ENCODE peak calls at places on chromosome 6, in four cellular contexts. One of them, this sample, is unnamed.

GRCh38 chr6:117890172-117890571 is 16.9 kb upstream of the SLC35F1 start:
- DNase-seq in AG04450: no peak
- DNase-seq in body of pancreas: no peak
- DNase-seq in colonic mucosa: no peak
- DNase-seq in this sample: no peak

GRCh38 chr6:70846207-70846835 is 110.5 kb downstream of the B3GAT2 start:
- DNase-seq in AG04450: no peak
- DNase-seq in body of pancreas: no peak
- DNase-seq in colonic mucosa: no peak
- DNase-seq in this sample: no peak

GRCh38 chr6:97449437-97449966 is 166.5 kb upstream of the MMS22L start:
- DNase-seq in AG04450: no peak
- DNase-seq in body of pancreas: no peak
- DNase-seq in colonic mucosa: no peak
- DNase-seq in this sample: no peak

GRCh38 chr6:158285321-158285960 is 26.8 kb upstream of the TULP4 start:
- DNase-seq in AG04450: no peak
- DNase-seq in body of pancreas: no peak
- DNase-seq in colonic mucosa: no peak
- DNase-seq in this sample: no peak

GRCh38 chr6:87396595-87397392 is 11.0 kb upstream of the CFAP206 start:
- DNase-seq in AG04450: no peak
- DNase-seq in body of pancreas: no peak
- DNase-seq in colonic mucosa: no peak
- DNase-seq in this sample: no peak

GRCh38 chr6:157755032-157755751 is 67.9 kb upstream of the SNX9 start:
- DNase-seq in AG04450: no peak
- DNase-seq in body of pancreas: no peak
- DNase-seq in colonic mucosa: no peak
- DNase-seq in this sample: no peak

GRCh38 chr6:34527751-34528670 is 28.1 kb downstream of the SPDEF start:
- DNase-seq in AG04450: no peak
- DNase-seq in body of pancreas: no peak
- DNase-seq in colonic mucosa: no peak
- DNase-seq in this sample: no peak

GRCh38 chr6:163725008-163725941 is 310.8 kb downstream of the QKI start:
- DNase-seq in AG04450: no peak
- DNase-seq in body of pancreas: no peak
- DNase-seq in colonic mucosa: no peak
- DNase-seq in this sample: no peak

GRCh38 chr6:41713161-41713649 is 22.2 kb downstream of the TFEB start:
- DNase-seq in AG04450: no peak
- DNase-seq in body of pancreas: peak; percentile 72
- DNase-seq in colonic mucosa: no peak
- DNase-seq in this sample: no peak

GRCh38 chr6:150418825-150419594 is 50.2 kb downstream of the IYD start:
- DNase-seq in AG04450: no peak
- DNase-seq in body of pancreas: peak; percentile 72
- DNase-seq in colonic mucosa: peak; percentile 75
- DNase-seq in this sample: no peak

GRCh38 chr6:23003671-23004598 is 434.6 kb downstream of the HDGFL1 start:
- DNase-seq in AG04450: peak; percentile 16
- DNase-seq in body of pancreas: no peak
- DNase-seq in colonic mucosa: no peak
- DNase-seq in this sample: peak; percentile 64

GRCh38 chr6:21603516-21603952 is 10.0 kb downstream of the SOX4 start:
- DNase-seq in AG04450: no peak
- DNase-seq in body of pancreas: no peak
- DNase-seq in colonic mucosa: no peak
- DNase-seq in this sample: no peak

GRCh38 chr6:34592208-34592952 is 36.3 kb upstream of the SPDEF start:
- DNase-seq in AG04450: no peak
- DNase-seq in body of pancreas: no peak
- DNase-seq in colonic mucosa: no peak
- DNase-seq in this sample: no peak

GRCh38 chr6:139839506-139840156 is 465.2 kb upstream of the CITED2 start:
- DNase-seq in AG04450: no peak
- DNase-seq in body of pancreas: no peak
- DNase-seq in colonic mucosa: no peak
- DNase-seq in this sample: no peak

GRCh38 chr6:10409160-10409765 is 5.6 kb downstream of the TFAP2A start:
- DNase-seq in AG04450: no peak
- DNase-seq in body of pancreas: no peak
- DNase-seq in colonic mucosa: no peak
- DNase-seq in this sample: no peak

GRCh38 chr6:25054469-25054868 is 118.7 kb upstream of the RIPOR2 start:
- DNase-seq in AG04450: peak; percentile 51
- DNase-seq in body of pancreas: no peak
- DNase-seq in colonic mucosa: no peak
- DNase-seq in this sample: no peak

GRCh38 chr6:136655251-136656014 is 105.2 kb upstream of the MAP7 start:
- DNase-seq in AG04450: no peak
- DNase-seq in body of pancreas: no peak
- DNase-seq in colonic mucosa: no peak
- DNase-seq in this sample: no peak

GRCh38 chr6:169236545-169236944 is 17.1 kb downstream of the THBS2 start:
- DNase-seq in AG04450: no peak
- DNase-seq in body of pancreas: no peak
- DNase-seq in colonic mucosa: no peak
- DNase-seq in this sample: no peak

GRCh38 chr6:39855356-39855995 is 63.3 kb downstream of the DAAM2 start:
- DNase-seq in AG04450: no peak
- DNase-seq in body of pancreas: no peak
- DNase-seq in colonic mucosa: no peak
- DNase-seq in this sample: no peak

GRCh38 chr6:108588586-108588985 is 27.9 kb downstream of the FOXO3 start:
- DNase-seq in AG04450: no peak
- DNase-seq in body of pancreas: no peak
- DNase-seq in colonic mucosa: peak; percentile 35
- DNase-seq in this sample: no peak

GRCh38 chr6:72950114-72950860 is 275.0 kb downstream of the KHDC1L start:
- DNase-seq in AG04450: peak; percentile 59
- DNase-seq in body of pancreas: no peak
- DNase-seq in colonic mucosa: no peak
- DNase-seq in this sample: no peak

GRCh38 chr6:33621396-33622388 is 570 bp downstream of the ITPR3 start:
- DNase-seq in AG04450: no peak
- DNase-seq in body of pancreas: peak; percentile 39
- DNase-seq in colonic mucosa: peak; percentile 68
- DNase-seq in this sample: no peak

GRCh38 chr6:170131351-170131750 is 159.5 kb downstream of the DLL1 start:
- DNase-seq in AG04450: no peak
- DNase-seq in body of pancreas: no peak
- DNase-seq in colonic mucosa: no peak
- DNase-seq in this sample: no peak

GRCh38 chr6:5260111-5260620 is 584 bp downstream of the LYRM4 start:
- DNase-seq in AG04450: no peak
- DNase-seq in body of pancreas: peak; percentile 62
- DNase-seq in colonic mucosa: peak; percentile 73
- DNase-seq in this sample: no peak

GRCh38 chr6:127022297-127022696 is 96.2 kb upstream of the RSPO3 start:
- DNase-seq in AG04450: no peak
- DNase-seq in body of pancreas: peak; percentile 18
- DNase-seq in colonic mucosa: peak; percentile 67
- DNase-seq in this sample: no peak

GRCh38 chr6:113586413-113586812 is 270.7 kb upstream of the MARCKS start:
- DNase-seq in AG04450: no peak
- DNase-seq in body of pancreas: no peak
- DNase-seq in colonic mucosa: no peak
- DNase-seq in this sample: no peak

GRCh38 chr6:5989141-5989723 is 17.5 kb downstream of the NRN1 start:
- DNase-seq in AG04450: no peak
- DNase-seq in body of pancreas: no peak
- DNase-seq in colonic mucosa: peak; percentile 24
- DNase-seq in this sample: peak; percentile 74

GRCh38 chr6:93418448-93419303 is 683 bp downstream of the EPHA7 start:
- DNase-seq in AG04450: no peak
- DNase-seq in body of pancreas: peak; percentile 14
- DNase-seq in colonic mucosa: peak; percentile 21
- DNase-seq in this sample: no peak

GRCh38 chr6:153210083-153210482 is 79.0 kb upstream of the RGS17 start:
- DNase-seq in AG04450: peak; percentile 1
- DNase-seq in body of pancreas: no peak
- DNase-seq in colonic mucosa: no peak
- DNase-seq in this sample: no peak

GRCh38 chr6:125886914-125887313 is 69.7 kb upstream of the HINT3 start:
- DNase-seq in AG04450: no peak
- DNase-seq in body of pancreas: no peak
- DNase-seq in colonic mucosa: no peak
- DNase-seq in this sample: no peak

GRCh38 chr6:147716434-147716833 is 207.9 kb downstream of the SAMD5 start:
- DNase-seq in AG04450: no peak
- DNase-seq in body of pancreas: no peak
- DNase-seq in colonic mucosa: no peak
- DNase-seq in this sample: no peak

GRCh38 chr6:151109361-151109760 is 130.4 kb upstream of the AKAP12 start:
- DNase-seq in AG04450: peak; percentile 69
- DNase-seq in body of pancreas: no peak
- DNase-seq in colonic mucosa: no peak
- DNase-seq in this sample: no peak

GRCh38 chr6:38307730-38308129 is 332.0 kb downstream of the BTBD9 start:
- DNase-seq in AG04450: no peak
- DNase-seq in body of pancreas: no peak
- DNase-seq in colonic mucosa: no peak
- DNase-seq in this sample: no peak

GRCh38 chr6:164109770-164110140 is 695.2 kb downstream of the QKI start:
- DNase-seq in AG04450: no peak
- DNase-seq in body of pancreas: peak; percentile 27
- DNase-seq in colonic mucosa: no peak
- DNase-seq in this sample: no peak

GRCh38 chr6:143465546-143465945 is 14.9 kb downstream of the PEX3 start:
- DNase-seq in AG04450: no peak
- DNase-seq in body of pancreas: no peak
- DNase-seq in colonic mucosa: no peak
- DNase-seq in this sample: no peak

GRCh38 chr6:105310371-105310770 is 92.5 kb downstream of the PREP start:
- DNase-seq in AG04450: no peak
- DNase-seq in body of pancreas: no peak
- DNase-seq in colonic mucosa: peak; percentile 68
- DNase-seq in this sample: no peak

GRCh38 chr6:6390849-6391602 is 70.6 kb upstream of the F13A1 start:
- DNase-seq in AG04450: no peak
- DNase-seq in body of pancreas: no peak
- DNase-seq in colonic mucosa: no peak
- DNase-seq in this sample: no peak

GRCh38 chr6:114342826-114343781 is at the start of gene HS3ST5:
- DNase-seq in AG04450: no peak
- DNase-seq in body of pancreas: peak; percentile 25
- DNase-seq in colonic mucosa: peak; percentile 25
- DNase-seq in this sample: no peak

GRCh38 chr6:157466340-157466643 is 85.3 kb downstream of the ZDHHC14 start:
- DNase-seq in AG04450: no peak
- DNase-seq in body of pancreas: no peak
- DNase-seq in colonic mucosa: no peak
- DNase-seq in this sample: no peak

GRCh38 chr6:165819394-165819793 is 156.4 kb upstream of the PDE10A start:
- DNase-seq in AG04450: no peak
- DNase-seq in body of pancreas: no peak
- DNase-seq in colonic mucosa: no peak
- DNase-seq in this sample: no peak
- H3K4me3 ChIP-seq in AG04450: no peak overlapping the region
- H3K4me3 ChIP-seq in body of pancreas: no peak overlapping the region
- H3K4me3 ChIP-seq in colonic mucosa: no peak overlapping the region
- H3K4me3 ChIP-seq in this sample: no peak overlapping the region

GRCh38 chr6:3237761-3238662 is 10.6 kb upstream of the TUBB2B start:
- DNase-seq in AG04450: no peak
- DNase-seq in body of pancreas: no peak
- DNase-seq in colonic mucosa: no peak
- DNase-seq in this sample: no peak
- TF ChIP-seq CTCF in AG04450: peak; percentile 24
- TF ChIP-seq CTCF in body of pancreas: no peak
- TF ChIP-seq CTCF in colonic mucosa: no peak
- TF ChIP-seq CTCF in this sample: no peak

DNA sequence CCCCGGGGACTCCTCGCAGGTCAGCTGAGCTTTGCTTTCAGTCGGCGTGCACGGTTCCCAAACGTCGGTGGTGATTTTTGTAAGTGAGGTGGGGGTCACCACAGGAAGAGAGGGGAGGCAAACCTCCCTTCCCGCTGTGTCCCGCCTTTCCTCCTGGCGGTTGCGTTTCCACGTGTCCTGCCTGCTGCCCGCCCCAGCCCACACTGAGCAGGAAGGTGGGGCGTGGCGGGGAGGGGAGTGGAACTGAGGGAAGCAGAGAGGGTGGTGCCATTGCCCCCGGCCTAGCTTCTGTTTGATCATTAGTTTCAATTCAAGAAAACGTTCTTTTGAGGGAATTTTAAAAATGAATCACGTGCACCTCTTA is 30.1 kb upstream of the AFDN start:
- DNase-seq in AG04450: no peak
- DNase-seq in body of pancreas: no peak
- DNase-seq in colonic mucosa: peak; percentile 71
- DNase-seq in this sample: no peak
- H3K4me3 ChIP-seq in AG04450: no peak overlapping the region
- H3K4me3 ChIP-seq in body of pancreas: no peak overlapping the region
- H3K4me3 ChIP-seq in colonic mucosa: peak overlapping the region; percentile 44
- H3K4me3 ChIP-seq in this sample: no peak overlapping the region

GRCh38 chr6:80789912-80790635 is 683.6 kb downstream of the BCKDHB start:
- DNase-seq in AG04450: no peak
- DNase-seq in body of pancreas: no peak
- DNase-seq in colonic mucosa: no peak
- DNase-seq in this sample: no peak
- TF ChIP-seq CTCF in AG04450: no peak
- TF ChIP-seq CTCF in body of pancreas: no peak
- TF ChIP-seq CTCF in colonic mucosa: no peak
- TF ChIP-seq CTCF in this sample: no peak

GRCh38 chr6:80335061-80335660 is 228.7 kb downstream of the BCKDHB start:
- DNase-seq in AG04450: no peak
- DNase-seq in body of pancreas: no peak
- DNase-seq in colonic mucosa: no peak
- DNase-seq in this sample: no peak
- H3K4me3 ChIP-seq in AG04450: peak overlapping the region; percentile 33
- H3K4me3 ChIP-seq in body of pancreas: no peak overlapping the region
- H3K4me3 ChIP-seq in colonic mucosa: no peak overlapping the region
- H3K4me3 ChIP-seq in this sample: no peak overlapping the region

GRCh38 chr6:31317036-31317435 is 39.9 kb downstream of the HLA-B start:
- DNase-seq in AG04450: no peak
- DNase-seq in body of pancreas: no peak
- DNase-seq in colonic mucosa: no peak
- DNase-seq in this sample: no peak

GRCh38 chr6:31321005-31321707 is 35.8 kb downstream of the HLA-B start:
- DNase-seq in AG04450: no peak
- DNase-seq in body of pancreas: no peak
- DNase-seq in colonic mucosa: no peak
- DNase-seq in this sample: no peak

DNA sequence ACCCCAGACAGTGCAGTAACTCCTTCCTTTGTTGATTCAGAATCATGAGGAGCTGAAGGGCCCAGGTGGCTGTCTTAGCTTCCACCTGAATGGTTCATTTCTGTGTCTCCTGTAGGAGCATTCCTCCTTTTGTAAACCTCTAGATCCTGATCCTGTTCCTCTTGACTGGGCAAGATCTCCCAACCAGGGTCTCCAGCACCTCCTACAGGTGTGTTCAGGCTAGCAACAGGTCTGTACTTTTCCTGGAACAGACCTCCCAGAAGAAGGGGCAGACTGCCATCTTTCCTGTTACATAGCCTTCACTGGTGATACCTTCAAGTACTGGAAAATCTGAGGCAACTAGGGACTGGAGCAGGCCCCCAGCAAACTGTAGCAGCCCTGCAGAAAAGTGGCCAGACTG is 35.2 kb downstream of the HLA-B start:
- DNase-seq in AG04450: no peak
- DNase-seq in body of pancreas: no peak
- DNase-seq in colonic mucosa: no peak
- DNase-seq in this sample: no peak
- TF ChIP-seq CTCF in AG04450: no peak
- TF ChIP-seq CTCF in body of pancreas: no peak
- TF ChIP-seq CTCF in colonic mucosa: no peak
- TF ChIP-seq CTCF in this sample: no peak